ENCODE peak calls at places on chromosome 4, in nine cellular contexts. R is BJ; M is stimulated activated CD4-positive, alpha-beta T cell treated with anti-CD3 and anti-CD28 coated beads, Interleukin-4, amount 100 ng/mL, for 24 hours; S is ELR; A is lower leg skin; K is AG04449; U is SK-N-DZ; V is activated CD4-positive, alpha-beta T cell treated with anti-CD3 and anti-CD28 coated beads, Interleukin-2, amount 50 U/mL, for 1 hour; D is A549. C is an unnamed sample.

GRCh38 chr4:6208416-6208815 is 8.1 kb upstream of the JAKMIP1 start:
- DNase-seq in D (no peak), R (no peak), K (no peak), A (no peak), U (no peak), V (no peak), M (no peak), S (no peak), C (no peak)

GRCh38 chr4:173417833-173418232 is 18.9 kb upstream of the SCRG1 start:
- DNase-seq in M (no peak), D (no peak), U (no peak), R (no peak), A (no peak), K (no peak), V (no peak), S (no peak), C (no peak)

GRCh38 chr4:174377613-174378012 is 93.9 kb downstream of the CEP44 start:
- DNase-seq in V (no peak), U (no peak), K (no peak), R (no peak), S (no peak), M (no peak), D (no peak), A (no peak), C (no peak)

GRCh38 chr4:104906274-104906673 is 240.4 kb upstream of the TET2 start:
- DNase-seq in D (no peak), V (no peak), R (no peak), U (no peak), M (no peak), K (no peak), S (no peak), A (no peak), C (no peak)

GRCh38 chr4:155572106-155572703 is 94.4 kb upstream of the GUCY1A1 start:
- DNase-seq in M (no peak), A (no peak), U (no peak), D (no peak), R (no peak), V (no peak), K (no peak), S (no peak), C (no peak)

GRCh38 chr4:7206856-7207567 is 14.7 kb downstream of the SORCS2 start:
- DNase-seq in R (peak; percentile 49), D (peak; percentile 55), K (peak; percentile 50), M (no peak), A (peak; percentile 38), S (peak; percentile 87), U (no peak), V (no peak), C (peak; percentile 81)

GRCh38 chr4:118962540-118962939 is 73.9 kb downstream of the SYNPO2 start:
- DNase-seq in M (no peak), D (no peak), U (no peak), S (no peak), K (no peak), R (no peak), A (no peak), V (no peak), C (no peak)

GRCh38 chr4:78809295-78809694 is 33.1 kb downstream of the BMP2K start:
- DNase-seq in S (no peak), R (no peak), U (no peak), M (no peak), A (no peak), V (no peak), K (no peak), D (no peak), C (no peak)

GRCh38 chr4:157291071-157291470 is 70.5 kb downstream of the GRIA2 start:
- DNase-seq in S (peak; percentile 51), K (no peak), U (no peak), D (no peak), M (no peak), V (no peak), A (no peak), R (no peak), C (no peak)

GRCh38 chr4:36823199-36823967 is 421.2 kb upstream of the NWD2 start:
- DNase-seq in V (no peak), M (no peak), R (no peak), D (no peak), A (no peak), U (no peak), K (no peak), S (no peak), C (peak; percentile 29)

GRCh38 chr4:98383431-98384106 is 122.4 kb downstream of the RAP1GDS1 start:
- DNase-seq in S (no peak), A (no peak), V (no peak), U (no peak), K (no peak), D (no peak), M (no peak), R (no peak), C (no peak)

GRCh38 chr4:56308384-56308783 is 78.9 kb downstream of the AASDH start:
- DNase-seq in V (no peak), S (no peak), U (no peak), M (no peak), D (no peak), A (no peak), K (no peak), R (no peak), C (no peak)

GRCh38 chr4:69689530-69690111 is 36.6 kb upstream of the UGT2A1 start:
- DNase-seq in R (no peak), U (peak; percentile 2), D (no peak), M (no peak), V (no peak), A (no peak), K (no peak), S (peak; percentile 45), C (no peak)